ENCODE peak calls at places on chromosomes 11 and 22, in ten cellular contexts. K is central memory CD4-positive, alpha-beta T cell; Z is left lung; R is brain microvascular endothelial cell; P is HTR-8/SVneo; N is KG1; C is K562; M is cardiac fibroblast; O is activated CD8-positive, alpha-beta T cell treated with anti-CD3 and anti-CD28 coated beads for 36 hours; D is NCI-H1930. Y is an unnamed sample.

GRCh38 chr11:67345949-67346819 is 7.2 kb downstream of the POLD4 start:
- DNase-seq in Z (no peak), C (no peak), K (no peak), P (no peak), N (peak), O (peak), D (no peak), M (peak), R (peak), Y (peak)

GRCh38 chr11:66339163-66339675 is 3.0 kb upstream of the RIN1 start:
- DNase-seq in O (no peak), C (no peak), N (no peak), M (no peak), D (no peak), R (no peak), P (no peak), K (no peak), Z (no peak), Y (no peak)

GRCh38 chr11:58609723-58610122 is 12.7 kb upstream of the CNTF start:
- DNase-seq in K (no peak), R (no peak), C (no peak), N (no peak), Z (no peak), M (no peak), O (no peak), D (no peak), P (no peak), Y (no peak)

GRCh38 chr11:115606223-115607220 is 102.3 kb upstream of the CADM1 start:
- DNase-seq in Z (no peak), P (no peak), M (peak), N (no peak), K (no peak), O (no peak), D (no peak), C (no peak), R (peak), Y (no peak)

GRCh38 chr11:44709966-44710365 is 16.8 kb upstream of the TSPAN18 start:
- DNase-seq in M (peak), N (no peak), Z (no peak), P (no peak), O (no peak), C (no peak), K (no peak), D (no peak), R (no peak), Y (peak)

GRCh38 chr22:47354668-47355387 is 592.4 kb downstream of the TBC1D22A start:
- DNase-seq in K (no peak), R (no peak), C (no peak), D (no peak), O (no peak), P (no peak), Z (no peak), N (no peak), M (no peak), Y (no peak)

GRCh38 chr11:61037694-61038093 is 64.6 kb upstream of the CD5 start:
- DNase-seq in Z (no peak), M (peak), R (peak), K (no peak), D (no peak), N (no peak), O (no peak), P (no peak), C (no peak), Y (peak)

GRCh38 chr11:69791266-69791665 is 16.1 kb upstream of the FGF4 start:
- DNase-seq in O (no peak), N (no peak), D (no peak), M (peak), Z (no peak), C (no peak), K (no peak), R (peak), P (peak), Y (no peak)

GRCh38 chr11:115737875-115738274 is 233.7 kb upstream of the CADM1 start:
- DNase-seq in N (no peak), Z (no peak), O (no peak), P (no peak), C (no peak), K (no peak), D (no peak), M (no peak), R (no peak), Y (no peak)

GRCh38 chr11:43541993-43542392 is 138.5 kb upstream of the HSD17B12 start:
- DNase-seq in O (no peak), M (no peak), Z (no peak), N (no peak), D (no peak), C (no peak), R (no peak), K (no peak), P (no peak), Y (no peak)

GRCh38 chr11:35491231-35491871 is 34.1 kb downstream of the PAMR1 start:
- DNase-seq in C (no peak), P (no peak), D (no peak), R (peak), K (no peak), N (no peak), Z (no peak), O (no peak), M (peak), Y (no peak)

GRCh38 chr11:59787816-59788215 is 22.8 kb downstream of the MRPL16 start:
- DNase-seq in C (no peak), K (no peak), P (peak), R (peak), D (no peak), N (no peak), Z (no peak), M (peak), O (no peak), Y (peak)

GRCh38 chr11:105265859-105266258 is 126.3 kb upstream of the CARD18 start:
- DNase-seq in C (no peak), P (no peak), Z (no peak), O (no peak), N (no peak), R (peak), M (peak), D (no peak), K (no peak), Y (peak)

GRCh38 chr11:67303989-67304411 is 670 bp downstream of the SSH3 start:
- DNase-seq in K (no peak), D (no peak), P (peak), M (peak), O (peak), Z (peak), R (no peak), C (peak), N (no peak), Y (no peak)

GRCh38 chr11:12293486-12293885 is 83.9 kb upstream of the PARVA start:
- DNase-seq in M (no peak), D (no peak), K (no peak), C (no peak), O (no peak), R (no peak), Z (no peak), N (no peak), P (no peak), Y (no peak)

GRCh38 chr11:8356731-8357504 is 93.2 kb upstream of the LMO1 start:
- DNase-seq in D (no peak), M (peak), N (no peak), R (no peak), C (no peak), O (no peak), Z (no peak), K (no peak), P (no peak), Y (no peak)

GRCh38 chr11:108340958-108341357 is 118.1 kb downstream of the ATM start:
- DNase-seq in Z (no peak), M (no peak), R (no peak), N (no peak), C (peak), O (no peak), P (no peak), D (no peak), K (no peak), Y (no peak)

GRCh38 chr11:100964400-100964799 is 165.2 kb downstream of the PGR start:
- DNase-seq in D (no peak), K (no peak), Z (no peak), M (peak), C (no peak), O (no peak), R (no peak), P (no peak), N (no peak), Y (no peak)

GRCh38 chr11:46504817-46505613 is 88.8 kb downstream of the AMBRA1 start:
- DNase-seq in Z (no peak), C (no peak), P (no peak), D (no peak), N (no peak), R (peak), O (no peak), K (no peak), M (no peak), Y (no peak)

GRCh38 chr22:43172191-43172590 is 14.7 kb downstream of the TTLL12 start:
- DNase-seq in N (no peak), K (no peak), R (no peak), D (no peak), Z (no peak), P (no peak), C (no peak), O (no peak), M (no peak), Y (no peak)

GRCh38 chr11:12001152-12001551 is 7.3 kb downstream of the DKK3 start:
- DNase-seq in D (no peak), Z (no peak), O (no peak), N (no peak), K (no peak), P (no peak), C (no peak), R (no peak), M (no peak), Y (no peak)

GRCh38 chr22:28208036-28208435 is 289.0 kb upstream of the PITPNB start:
- DNase-seq in M (no peak), Z (no peak), R (no peak), P (no peak), O (no peak), K (no peak), D (no peak), C (no peak), N (no peak), Y (no peak)

GRCh38 chr11:85766801-85767200 is 44.1 kb downstream of the SYTL2 start:
- DNase-seq in C (no peak), P (no peak), R (no peak), N (no peak), O (no peak), Z (no peak), K (no peak), M (no peak), D (no peak), Y (no peak)

GRCh38 chr22:25008666-25009065 is 56.1 kb downstream of the KIAA1671 start:
- DNase-seq in D (no peak), C (no peak), N (no peak), O (no peak), K (no peak), Z (no peak), M (no peak), R (no peak), P (no peak), Y (no peak)

GRCh38 chr11:3220101-3220500 is 1.5 kb upstream of the MRGPRG start:
- DNase-seq in N (no peak), C (no peak), P (no peak), Z (no peak), R (no peak), M (no peak), O (no peak), D (no peak), K (no peak), Y (no peak)

GRCh38 chr11:10302294-10302743 is 2.6 kb upstream of the ADM start:
- DNase-seq in Z (peak), D (no peak), C (no peak), P (no peak), K (no peak), R (no peak), M (no peak), O (no peak), N (no peak), Y (no peak)